ENCODE peak calls at places on chromosomes 16 and 17, in four cellular contexts. L is heart right ventricle, K is esophagus squamous epithelium, O is spleen. V is an unnamed sample. For H3K4me1, the result is how much of the 10 kb centered on the place peaks cover.

GRCh38 chr17:5619088-5619740 is 34.9 kb upstream of the NLRP1 start:
- DNase-seq in L (no peak), K (no peak), O (no peak), V (no peak)

GRCh38 chr17:38554430-38555350 is 51.1 kb downstream of the SRCIN1 start:
- DNase-seq in L (no peak), K (no peak), O (no peak), V (no peak)

GRCh38 chr17:79420318-79421243 is 190.3 kb downstream of the RBFOX3 start:
- DNase-seq in L (no peak), K (no peak), O (no peak), V (no peak)

GRCh38 chr16:31105677-31106213 is 2.4 kb upstream of the BCKDK start:
- DNase-seq in L (peak), K (no peak), O (peak), V (peak)

GRCh38 chr16:2763173-2763572 is 10.7 kb downstream of the SRRM2 start:
- DNase-seq in L (no peak), K (no peak), O (peak), V (no peak)

GRCh38 chr17:64781394-64781793 is 119.3 kb upstream of the SMURF2 start:
- DNase-seq in L (peak), K (no peak), O (peak), V (peak)

GRCh38 chr17:72474740-72475477 is 354.1 kb downstream of the SOX9 start:
- DNase-seq in L (no peak), K (no peak), O (peak), V (no peak)

GRCh38 chr17:47665655-47666054 is 15.9 kb downstream of the KPNB1 start:
- DNase-seq in L (no peak), K (no peak), O (no peak), V (no peak)

GRCh38 chr16:85781156-85781555 is 18.2 kb downstream of the EMC8 start:
- DNase-seq in L (no peak), K (no peak), O (no peak), V (no peak)

GRCh38 chr16:31476305-31477219 is 4.6 kb downstream of the TGFB1I1 start:
- DNase-seq in L (peak), K (peak), O (peak), V (peak)

GRCh38 chr17:31524926-31525800 is 133.7 kb downstream of the RAB11FIP4 start:
- DNase-seq in L (peak), K (peak), O (peak), V (peak)

GRCh38 chr16:3444032-3444388 is 530 bp downstream of the NAA60 start:
- DNase-seq in L (no peak), K (no peak), O (no peak), V (no peak)

GRCh38 chr17:75059369-75060345 is 12.6 kb downstream of the KCTD2 start:
- DNase-seq in L (peak), K (no peak), O (no peak), V (no peak)

GRCh38 chr16:55047331-55047730 is 116.7 kb downstream of the IRX5 start:
- DNase-seq in L (no peak), K (no peak), O (no peak), V (no peak)

GRCh38 chr16:20611350-20611902 is 35.3 kb upstream of the ACSM2B start:
- DNase-seq in L (peak), K (no peak), O (no peak), V (peak)

GRCh38 chr17:19386276-19386863 is 620 bp downstream of the MFAP4 start:
- DNase-seq in L (no peak), K (no peak), O (peak), V (peak)

GRCh38 chr16:31141489-31142108 is 6.1 kb upstream of the PRSS8 start:
- DNase-seq in L (no peak), K (no peak), O (peak), V (peak)

GRCh38 chr16:74743668-74744299 is 30.8 kb downstream of the FA2H start:
- DNase-seq in L (no peak), K (no peak), O (peak), V (peak)

GRCh38 chr16:55453909-55454308 is 25.1 kb upstream of the MMP2 start:
- DNase-seq in L (no peak), K (no peak), O (no peak), V (no peak)

GRCh38 chr16:68436581-68436980 is 11.7 kb downstream of the SMPD3 start:
- DNase-seq in L (no peak), K (no peak), O (no peak), V (no peak)

GRCh38 chr17:9513266-9513665 is 62.4 kb downstream of the STX8 start:
- DNase-seq in L (no peak), K (no peak), O (no peak), V (no peak)

GRCh38 chr16:49615606-49616005 is 240.3 kb downstream of the ZNF423 start:
- DNase-seq in L (no peak), K (no peak), O (peak), V (no peak)

GRCh38 chr16:57893559-57894389 is 77.2 kb downstream of the CNGB1 start:
- DNase-seq in L (no peak), K (no peak), O (no peak), V (peak)

GRCh38 chr16:70331588-70332358 is 14.9 kb upstream of the DDX19A start:
- DNase-seq in L (no peak), K (no peak), O (no peak), V (no peak)

GRCh38 chr17:80789356-80789902 is 202.2 kb upstream of the CHMP6 start:
- DNase-seq in L (peak), K (no peak), O (peak), V (no peak)

GRCh38 chr17:45149669-45150603 is 1.7 kb downstream of the HEXIM1 start:
- DNase-seq in L (peak), K (no peak), O (peak), V (peak)

GRCh38 chr17:34000639-34001038 is 254.4 kb upstream of the CCL2 start:
- DNase-seq in L (no peak), K (no peak), O (no peak), V (no peak)

GRCh38 chr17:885971-886571 is 93.5 kb downstream of the NXN start:
- DNase-seq in L (peak), K (no peak), O (no peak), V (no peak)

GRCh38 chr16:87897563-87898505 is 28.5 kb upstream of the SLC7A5 start:
- DNase-seq in L (no peak), K (no peak), O (no peak), V (no peak)

GRCh38 chr16:81198635-81199034 is 39.9 kb upstream of the BCO1 start:
- DNase-seq in L (no peak), K (no peak), O (no peak), V (no peak)

DNA sequence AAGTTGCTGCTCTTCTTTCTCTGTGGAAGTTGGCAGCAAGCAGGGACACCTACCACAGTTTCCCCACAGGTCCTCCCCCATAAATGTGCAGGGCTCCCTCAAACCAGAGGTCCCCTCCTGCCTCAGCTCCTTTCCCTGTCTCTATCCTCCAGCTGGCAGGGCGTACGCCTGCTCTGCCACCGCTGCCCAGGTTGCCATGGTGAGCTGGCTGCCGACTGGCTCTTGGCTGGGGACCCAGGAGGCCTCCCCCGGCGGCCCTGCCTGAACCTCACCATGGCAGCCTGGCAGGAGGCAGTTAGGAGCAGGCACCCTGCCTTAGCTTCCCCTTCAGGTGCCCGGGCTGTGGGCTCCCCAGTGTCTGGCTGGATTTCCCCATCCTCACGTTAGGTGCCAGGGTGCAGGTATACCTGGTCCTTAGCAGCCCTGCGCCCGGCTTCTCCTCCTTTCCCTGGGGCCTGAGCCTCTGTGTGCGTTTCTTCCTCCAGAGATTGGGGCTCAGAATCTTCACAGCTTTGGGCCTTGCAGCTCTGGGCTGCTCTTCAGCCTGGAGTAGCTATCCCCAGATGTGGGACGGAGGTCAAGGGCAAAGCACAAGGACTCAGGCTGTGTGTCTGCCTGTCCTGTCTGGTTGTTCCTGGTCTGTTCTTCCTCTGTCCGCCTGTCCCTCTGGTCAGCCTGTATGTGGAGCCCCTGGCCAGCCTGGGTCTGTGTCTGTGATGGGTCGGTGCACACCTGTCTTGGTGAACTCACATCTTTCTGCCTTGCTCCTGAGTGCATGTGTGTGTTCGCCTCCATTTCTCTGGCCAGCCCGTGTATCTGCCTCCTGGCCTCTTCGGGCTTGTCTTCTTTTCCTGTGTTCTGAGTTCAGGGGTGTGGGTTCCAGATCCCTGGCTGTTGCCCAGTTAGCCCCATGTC is 15.7 kb downstream of the GJD3 start:
- DNase-seq in L (peak), K (no peak), O (peak), V (peak)
- H3K4me1 ChIP-seq in L (under half), K (half or more), O (half or more), V (half or more)

GRCh38 chr17:2400877-2401425 is at the start of gene MNT:
- DNase-seq in L (peak), K (peak), O (peak), V (peak)
- H3K4me1 ChIP-seq in L (under half), K (half or more), O (under half), V (half or more)

GRCh38 chr17:82267575-82268379 is 5.7 kb downstream of the CSNK1D start:
- DNase-seq in L (peak), K (peak), O (peak), V (peak)
- H3K4me1 ChIP-seq in L (under half), K (under half), O (half or more), V (half or more)

GRCh38 chr16:66521227-66521626 is 28.7 kb downstream of the TK2 start:
- DNase-seq in L (no peak), K (no peak), O (no peak), V (no peak)

GRCh38 chr16:66519482-66519881 is 30.4 kb downstream of the TK2 start:
- DNase-seq in L (no peak), K (no peak), O (no peak), V (no peak)

GRCh38 chr16:66520406-66521194 is 29.3 kb downstream of the TK2 start:
- DNase-seq in L (peak), K (no peak), O (peak), V (peak)

GRCh38 chr16:66521951-66522771 is 27.8 kb downstream of the TK2 start:
- DNase-seq in L (no peak), K (no peak), O (peak), V (peak)

DNA sequence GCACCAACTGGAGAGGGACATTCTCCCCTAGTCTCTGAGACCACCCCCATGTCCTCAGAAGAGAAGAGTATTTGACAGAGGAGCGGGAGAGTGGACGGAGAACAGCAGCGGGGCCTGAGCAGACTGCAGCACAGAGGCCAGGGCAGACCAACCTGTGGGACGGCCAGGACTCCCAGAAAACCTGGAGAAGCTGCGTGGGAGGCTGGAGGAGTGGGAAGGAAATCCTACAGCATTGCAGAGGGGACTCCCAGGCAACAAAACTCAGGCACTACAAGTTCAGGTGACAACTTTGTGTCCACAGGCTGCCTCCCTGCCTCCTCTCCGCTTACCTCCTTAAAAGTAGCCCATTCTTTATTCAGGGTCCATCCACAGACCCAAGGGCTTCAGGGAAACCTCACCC is 29.9 kb downstream of the TK2 start:
- DNase-seq in L (no peak), K (no peak), O (no peak), V (no peak)
- H3K4me1 ChIP-seq in L (under half), K (half or more), O (half or more), V (half or more)

DNA sequence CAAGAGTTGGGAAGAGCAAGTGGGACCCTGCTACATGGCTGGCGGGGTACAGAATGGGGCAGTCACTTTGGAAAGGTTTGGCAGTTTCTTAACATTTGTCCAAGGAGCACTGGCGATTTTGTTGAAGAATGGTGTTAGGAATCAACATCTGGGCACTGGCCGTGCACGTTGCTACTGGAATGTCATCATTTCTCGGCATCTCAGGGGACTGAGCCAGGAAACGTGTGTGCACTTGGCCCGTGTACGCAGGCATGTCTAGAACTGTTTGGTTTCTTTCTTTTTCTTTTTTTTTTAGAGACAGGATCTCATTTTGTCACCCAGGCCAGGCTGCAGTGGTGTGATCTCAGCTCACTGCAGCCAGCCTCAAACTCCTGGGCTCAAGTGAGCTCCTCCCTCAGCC is 17.3 kb upstream of the FOXK2 start:
- DNase-seq in L (no peak), K (no peak), O (no peak), V (no peak)
- H3K4me1 ChIP-seq in L (under half), K (under half), O (under half), V (under half)

GRCh38 chr16:24845726-24846547 is at the start of gene SLC5A11:
- DNase-seq in L (no peak), K (no peak), O (no peak), V (no peak)

GRCh38 chr16:24848065-24848464 is 2.3 kb downstream of the SLC5A11 start:
- DNase-seq in L (no peak), K (no peak), O (no peak), V (no peak)

GRCh38 chr16:24847358-24847664 is 1.5 kb downstream of the SLC5A11 start:
- DNase-seq in L (no peak), K (no peak), O (no peak), V (no peak)

GRCh38 chr16:24844101-24845030 is 1.4 kb upstream of the SLC5A11 start:
- DNase-seq in L (no peak), K (no peak), O (no peak), V (no peak)

GRCh38 chr16:24846548-24847357 is 990 bp downstream of the SLC5A11 start:
- DNase-seq in L (no peak), K (no peak), O (no peak), V (no peak)
- H3K4me1 ChIP-seq in L (under half), K (under half), O (under half), V (under half)

DNA sequence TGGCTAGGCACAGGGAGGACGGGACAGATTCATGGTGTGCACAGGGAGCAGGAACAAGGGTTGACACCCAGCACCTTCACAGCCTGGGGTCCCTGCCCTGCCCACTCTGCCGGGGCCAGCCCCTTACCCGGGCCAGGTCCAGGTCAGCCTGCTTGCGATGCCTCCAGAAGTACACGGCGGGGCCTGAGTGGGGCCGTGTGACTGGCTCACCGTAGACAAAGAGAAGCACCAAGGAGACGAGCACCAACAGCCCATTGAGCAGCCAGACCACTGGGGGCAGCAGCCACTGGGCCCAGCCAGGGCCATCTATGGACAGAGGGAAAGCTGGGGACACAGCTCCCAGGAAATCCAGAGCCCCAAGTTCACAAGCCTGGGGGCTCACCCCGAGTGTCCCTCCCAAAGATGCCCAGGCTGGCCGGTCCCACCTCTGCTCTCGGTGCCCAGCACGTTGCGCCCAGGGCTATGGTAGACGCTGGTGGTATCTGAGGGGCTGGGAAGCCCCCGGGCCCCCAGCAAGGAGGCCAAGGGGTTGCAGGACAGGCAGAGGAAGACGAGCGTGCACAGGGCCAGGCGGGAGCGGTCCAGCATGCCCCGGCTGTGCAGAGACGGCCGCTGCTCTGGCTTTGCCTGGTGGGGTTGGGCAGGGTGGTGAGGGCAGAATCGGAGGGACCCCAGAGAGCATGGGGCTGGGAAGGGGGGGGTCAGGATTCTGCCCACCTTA is 19.8 kb downstream of the SREBF1 start:
- DNase-seq in L (no peak), K (no peak), O (no peak), V (no peak)
- H3K4me1 ChIP-seq in L (under half), K (half or more), O (under half), V (under half)

DNA sequence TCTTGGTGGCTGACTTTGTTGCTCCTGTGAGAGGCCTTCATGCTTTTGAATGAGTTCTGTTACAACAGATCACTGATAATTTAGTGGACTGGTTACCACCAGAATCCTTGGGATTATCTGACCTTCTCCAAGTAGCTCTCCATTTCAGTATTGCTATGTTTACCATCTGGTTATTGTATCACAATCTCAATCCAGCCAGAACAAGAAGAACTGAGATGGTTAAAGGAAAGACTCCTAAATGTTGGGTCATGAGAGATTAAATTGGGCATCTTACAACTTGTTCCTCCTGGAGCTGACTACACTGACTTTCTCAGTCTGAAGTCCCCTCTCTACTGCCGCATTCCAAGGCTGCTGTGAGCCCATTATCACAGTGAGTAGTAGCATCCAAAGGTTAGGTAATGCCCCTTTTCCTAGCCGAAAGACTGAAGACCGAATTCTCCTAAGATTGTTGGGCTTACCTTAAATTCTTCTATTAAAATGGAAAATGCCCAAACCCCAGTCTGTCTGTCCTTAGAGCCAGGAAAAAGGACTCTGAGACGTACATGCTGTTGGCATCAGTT is 181.7 kb upstream of the TBX2 start:
- DNase-seq in L (no peak), K (no peak), O (no peak), V (no peak)
- H3K4me1 ChIP-seq in L (under half), K (under half), O (under half), V (under half)